ENCODE peak calls at places on chromosome 18, in nine cellular contexts. T is lower lobe of right lung; P is activated T-cell treated with anti-CD3 and anti-CD28 coated beads for 1 hour; F is stimulated activated CD8-positive, alpha-beta memory T cell treated with anti-CD3 and anti-CD28 coated beads, Interleukin-7, amount 100 ng/mL, for 1 hour; E is NCI-H1105; X is breast epithelium; H is naive thymus-derived CD8-positive, alpha-beta T cell; Y is non-pigmented ciliary epithelial cell; D is head of caudate nucleus. J is an unnamed sample.

GRCh38 chr18:37460616-37461015 is 105.0 kb downstream of the CELF4 start:
- DNase-seq in T (no peak), P (no peak), F (no peak), E (no peak), X (no peak), H (no peak), Y (no peak), D (no peak), J (no peak)

GRCh38 chr18:73839441-73839840 is 308.2 kb downstream of the FBXO15 start:
- DNase-seq in T (no peak), P (no peak), F (no peak), E (no peak), X (no peak), H (no peak), Y (no peak), D (no peak), J (no peak)

GRCh38 chr18:23563377-23564043 is 22.8 kb downstream of the NPC1 start:
- DNase-seq in T (no peak), P (no peak), F (no peak), E (no peak), X (no peak), H (no peak), Y (peak), D (no peak), J (no peak)

GRCh38 chr18:25282922-25283703 is 68.9 kb downstream of the ZNF521 start:
- DNase-seq in T (no peak), P (no peak), F (no peak), E (no peak), X (no peak), H (no peak), Y (no peak), D (no peak), J (no peak)

GRCh38 chr18:47263828-47264314 is 12.4 kb upstream of the SKOR2 start:
- DNase-seq in T (no peak), P (no peak), F (no peak), E (no peak), X (no peak), H (no peak), Y (no peak), D (no peak), J (no peak)

GRCh38 chr18:9495465-9495864 is 20.2 kb downstream of the RALBP1 start:
- DNase-seq in T (no peak), P (no peak), F (no peak), E (no peak), X (no peak), H (no peak), Y (no peak), D (no peak), J (no peak)

GRCh38 chr18:41745166-41746049 is 209.6 kb upstream of the PIK3C3 start:
- DNase-seq in T (no peak), P (no peak), F (no peak), E (peak), X (peak), H (no peak), Y (no peak), D (peak), J (peak)

GRCh38 chr18:75554644-75555043 is 127.1 kb upstream of the SMIM21 start:
- DNase-seq in T (no peak), P (no peak), F (no peak), E (no peak), X (no peak), H (no peak), Y (no peak), D (no peak), J (no peak)

GRCh38 chr18:75179819-75180600 is 28.9 kb downstream of the PTGR3 start:
- DNase-seq in T (no peak), P (no peak), F (no peak), E (no peak), X (no peak), H (no peak), Y (no peak), D (no peak), J (no peak)

GRCh38 chr18:79805211-79805862 is 7.6 kb downstream of the KCNG2 start:
- DNase-seq in T (no peak), P (no peak), F (no peak), E (no peak), X (peak), H (no peak), Y (no peak), D (no peak), J (no peak)

GRCh38 chr18:49476664-49477411 is 10.2 kb downstream of the C18orf32 start:
- DNase-seq in T (peak), P (no peak), F (no peak), E (no peak), X (no peak), H (no peak), Y (peak), D (no peak), J (peak)

GRCh38 chr18:40897884-40898283 is 1057.2 kb upstream of the PIK3C3 start:
- DNase-seq in T (no peak), P (no peak), F (no peak), E (no peak), X (no peak), H (no peak), Y (no peak), D (no peak), J (no peak)

GRCh38 chr18:22932885-22933205 is 283 bp upstream of the RBBP8 start:
- DNase-seq in T (no peak), P (no peak), F (no peak), E (no peak), X (no peak), H (no peak), Y (no peak), D (no peak), J (no peak)

GRCh38 chr18:49668583-49669290 is 106.9 kb downstream of the LIPG start:
- DNase-seq in T (no peak), P (no peak), F (no peak), E (peak), X (no peak), H (no peak), Y (no peak), D (peak), J (no peak)

GRCh38 chr18:36862182-36862581 is 33.3 kb downstream of the KIAA1328 start:
- DNase-seq in T (no peak), P (no peak), F (no peak), E (no peak), X (no peak), H (no peak), Y (no peak), D (no peak), J (no peak)

GRCh38 chr18:58256316-58257080 is 212.5 kb downstream of the NEDD4L start:
- DNase-seq in T (no peak), P (no peak), F (no peak), E (no peak), X (no peak), H (no peak), Y (no peak), D (no peak), J (no peak)

GRCh38 chr18:61719676-61720075 is 173.1 kb downstream of the RNF152 start:
- DNase-seq in T (no peak), P (no peak), F (no peak), E (no peak), X (no peak), H (no peak), Y (no peak), D (no peak), J (no peak)

GRCh38 chr18:79798999-79799370 is 1.2 kb downstream of the KCNG2 start:
- DNase-seq in T (no peak), P (no peak), F (no peak), E (no peak), X (peak), H (no peak), Y (no peak), D (no peak), J (no peak)

GRCh38 chr18:28269750-28270149 is 92.8 kb upstream of the CDH2 start:
- DNase-seq in T (no peak), P (no peak), F (no peak), E (no peak), X (no peak), H (no peak), Y (peak), D (no peak), J (no peak)

GRCh38 chr18:1062592-1062991 is 157.9 kb downstream of the ADCYAP1 start:
- DNase-seq in T (no peak), P (no peak), F (no peak), E (no peak), X (no peak), H (no peak), Y (no peak), D (no peak), J (no peak)

GRCh38 chr18:26765498-26765897 is 100.0 kb downstream of the AQP4 start:
- DNase-seq in T (no peak), P (no peak), F (no peak), E (no peak), X (no peak), H (no peak), Y (no peak), D (no peak), J (no peak)

GRCh38 chr18:13048061-13048605 is 57.0 kb downstream of the CEP192 start:
- DNase-seq in T (no peak), P (no peak), F (no peak), E (no peak), X (no peak), H (no peak), Y (no peak), D (no peak), J (no peak)

GRCh38 chr18:21669736-21670135 is 34.8 kb downstream of the ABHD3 start:
- DNase-seq in T (no peak), P (no peak), F (no peak), E (no peak), X (no peak), H (no peak), Y (no peak), D (no peak), J (no peak)

GRCh38 chr18:58557013-58557435 is 71.9 kb downstream of the ALPK2 start:
- DNase-seq in T (no peak), P (no peak), F (no peak), E (no peak), X (no peak), H (no peak), Y (no peak), D (no peak), J (no peak)

GRCh38 chr18:25289040-25289631 is 62.8 kb downstream of the ZNF521 start:
- DNase-seq in T (peak), P (no peak), F (no peak), E (no peak), X (no peak), H (no peak), Y (peak), D (no peak), J (no peak)

GRCh38 chr18:78768655-78769501 is 210.7 kb upstream of the SALL3 start:
- DNase-seq in T (no peak), P (no peak), F (no peak), E (peak), X (no peak), H (no peak), Y (no peak), D (no peak), J (no peak)

GRCh38 chr18:35389095-35389618 is 12.0 kb upstream of the ZNF396 start:
- DNase-seq in T (no peak), P (no peak), F (no peak), E (no peak), X (no peak), H (no peak), Y (peak), D (no peak), J (no peak)

GRCh38 chr18:24995056-24995455 is 356.9 kb downstream of the ZNF521 start:
- DNase-seq in T (no peak), P (no peak), F (no peak), E (no peak), X (no peak), H (no peak), Y (no peak), D (no peak), J (no peak)

GRCh38 chr18:48408727-48409590 is at the start of gene ZBTB7C:
- DNase-seq in T (peak), P (no peak), F (no peak), E (peak), X (no peak), H (no peak), Y (no peak), D (peak), J (no peak)

GRCh38 chr18:40911582-40912254 is 1043.3 kb upstream of the PIK3C3 start:
- DNase-seq in T (no peak), P (no peak), F (no peak), E (no peak), X (no peak), H (no peak), Y (peak), D (no peak), J (no peak)

GRCh38 chr18:13339653-13340052 is 121.1 kb downstream of the LDLRAD4 start:
- DNase-seq in T (no peak), P (no peak), F (no peak), E (no peak), X (no peak), H (no peak), Y (no peak), D (no peak), J (no peak)

GRCh38 chr18:51044928-51045587 is 15.0 kb downstream of the SMAD4 start:
- DNase-seq in T (no peak), P (no peak), F (no peak), E (no peak), X (no peak), H (no peak), Y (no peak), D (no peak), J (no peak)

GRCh38 chr18:63869851-63870250 is 17.7 kb upstream of the SERPINB2 start:
- DNase-seq in T (no peak), P (no peak), F (no peak), E (no peak), X (no peak), H (no peak), Y (no peak), D (peak), J (no peak)

GRCh38 chr18:58013241-58014211 is 30.5 kb upstream of the NEDD4L start:
- DNase-seq in T (no peak), P (no peak), F (no peak), E (no peak), X (no peak), H (no peak), Y (no peak), D (peak), J (no peak)

GRCh38 chr18:3525870-3526420 is 76.0 kb downstream of the TGIF1 start:
- DNase-seq in T (no peak), P (peak), F (no peak), E (no peak), X (no peak), H (peak), Y (no peak), D (peak), J (peak)

GRCh38 chr18:63253018-63253417 is 66.6 kb downstream of the BCL2 start:
- DNase-seq in T (no peak), P (no peak), F (no peak), E (no peak), X (no peak), H (no peak), Y (no peak), D (no peak), J (no peak)

GRCh38 chr18:28087173-28087563 is 89.8 kb downstream of the CDH2 start:
- DNase-seq in T (no peak), P (no peak), F (no peak), E (no peak), X (no peak), H (no peak), Y (no peak), D (no peak), J (no peak)

GRCh38 chr18:23573948-23574431 is 12.3 kb downstream of the NPC1 start:
- DNase-seq in T (peak), P (no peak), F (no peak), E (no peak), X (no peak), H (no peak), Y (peak), D (no peak), J (no peak)

GRCh38 chr18:68803371-68803770 is 5.5 kb downstream of the CCDC102B start:
- DNase-seq in T (peak), P (no peak), F (no peak), E (no peak), X (no peak), H (no peak), Y (peak), D (no peak), J (no peak)

GRCh38 chr18:11274144-11274762 is 124.9 kb upstream of the PIEZO2 start:
- DNase-seq in T (no peak), P (no peak), F (no peak), E (no peak), X (no peak), H (no peak), Y (no peak), D (no peak), J (no peak)

J was measured in KG1.